ENCODE peak calls at places on chromosomes 7 and 10, in eight cellular contexts. M, G, S, X, T, N, B and C are unnamed samples.

GRCh38 chr10:103845983-103846382 is 9.4 kb downstream of the SH3PXD2A start:
- DNase-seq in M (no peak), G (no peak), S (no peak), X (no peak), T (peak), N (no peak), B (no peak), C (no peak)

GRCh38 chr10:58107506-58107905 is 160.2 kb downstream of the IPMK start:
- DNase-seq in M (peak), G (no peak), S (peak), X (no peak), T (no peak), N (peak), B (no peak), C (no peak)

GRCh38 chr7:64102656-64103400 is 57.6 kb downstream of the ZNF727 start:
- DNase-seq in M (no peak), G (peak), S (no peak), X (no peak), T (no peak), N (no peak), B (no peak), C (no peak)

GRCh38 chr10:89351402-89352038 is 23.7 kb downstream of the IFIT3 start:
- DNase-seq in M (peak), G (no peak), S (peak), X (no peak), T (no peak), N (peak), B (no peak), C (no peak)

GRCh38 chr7:108143658-108144420 is 13.7 kb upstream of the LAMB4 start:
- DNase-seq in M (no peak), G (no peak), S (no peak), X (no peak), T (no peak), N (no peak), B (no peak), C (no peak)

GRCh38 chr10:78520737-78521430 is 487.2 kb downstream of the RPS24 start:
- DNase-seq in M (peak), G (no peak), S (peak), X (no peak), T (no peak), N (peak), B (no peak), C (peak)

GRCh38 chr10:106106114-106106513 is 1058.4 kb downstream of the SORCS1 start:
- DNase-seq in M (no peak), G (no peak), S (peak), X (no peak), T (no peak), N (no peak), B (no peak), C (no peak)

GRCh38 chr7:75608451-75609122 is 116.5 kb downstream of the SPDYE5 start:
- DNase-seq in M (no peak), G (no peak), S (no peak), X (no peak), T (no peak), N (peak), B (no peak), C (no peak)

GRCh38 chr10:124744047-124744687 is at the start of gene FAM53B:
- DNase-seq in M (peak), G (no peak), S (peak), X (peak), T (peak), N (peak), B (no peak), C (peak)

GRCh38 chr7:157751351-157751750 is 414.5 kb downstream of the DNAJB6 start:
- DNase-seq in M (no peak), G (peak), S (no peak), X (no peak), T (no peak), N (no peak), B (no peak), C (peak)

GRCh38 chr7:105705427-105705826 is 124.1 kb upstream of the EFCAB10 start:
- DNase-seq in M (no peak), G (no peak), S (no peak), X (no peak), T (no peak), N (no peak), B (no peak), C (no peak)

GRCh38 chr10:67809107-67809506 is 28.9 kb downstream of the DNAJC12 start:
- DNase-seq in M (no peak), G (no peak), S (no peak), X (no peak), T (no peak), N (no peak), B (no peak), C (no peak)

GRCh38 chr7:73999664-74000420 is 28.1 kb upstream of the ELN start:
- DNase-seq in M (peak), G (no peak), S (no peak), X (no peak), T (no peak), N (peak), B (peak), C (no peak)

GRCh38 chr7:20778063-20778721 is 8.5 kb downstream of the SP8 start:
- DNase-seq in M (no peak), G (no peak), S (peak), X (no peak), T (no peak), N (no peak), B (no peak), C (no peak)

GRCh38 chr10:44961931-44962750 is 2.5 kb downstream of the RASSF4 start:
- DNase-seq in M (no peak), G (no peak), S (no peak), X (no peak), T (peak), N (no peak), B (no peak), C (no peak)

GRCh38 chr10:22159180-22159579 is 58.6 kb downstream of the EBLN1 start:
- DNase-seq in M (no peak), G (no peak), S (no peak), X (no peak), T (no peak), N (no peak), B (no peak), C (no peak)

GRCh38 chr10:74040200-74041126 is 42.5 kb downstream of the VCL start:
- DNase-seq in M (no peak), G (no peak), S (no peak), X (no peak), T (no peak), N (no peak), B (no peak), C (no peak)

GRCh38 chr7:137642467-137642866 is 204.3 kb downstream of the DGKI start:
- DNase-seq in M (peak), G (no peak), S (peak), X (no peak), T (no peak), N (peak), B (no peak), C (no peak)

GRCh38 chr10:91137822-91138221 is 82.6 kb upstream of the PCGF5 start:
- DNase-seq in M (no peak), G (no peak), S (no peak), X (no peak), T (no peak), N (no peak), B (no peak), C (no peak)

GRCh38 chr7:23184709-23185354 is 3.0 kb downstream of the NUP42 start:
- DNase-seq in M (peak), G (no peak), S (peak), X (peak), T (no peak), N (peak), B (no peak), C (peak)

GRCh38 chr10:123309740-123310139 is 155.5 kb downstream of the BUB3 start:
- DNase-seq in M (no peak), G (no peak), S (peak), X (no peak), T (no peak), N (peak), B (no peak), C (no peak)

GRCh38 chr7:14177876-14178275 is 188.4 kb upstream of the ETV1 start:
- DNase-seq in M (no peak), G (no peak), S (no peak), X (no peak), T (no peak), N (no peak), B (no peak), C (no peak)

GRCh38 chr10:132911712-132912097 is 30.7 kb downstream of the CFAP46 start:
- DNase-seq in M (no peak), G (peak), S (no peak), X (no peak), T (peak), N (no peak), B (no peak), C (no peak)

GRCh38 chr7:130912086-130912909 is 178.3 kb upstream of the KLF14 start:
- DNase-seq in M (peak), G (no peak), S (peak), X (no peak), T (no peak), N (peak), B (no peak), C (no peak)

GRCh38 chr7:40808409-40808942 is 673.7 kb downstream of the SUGCT start:
- DNase-seq in M (peak), G (no peak), S (peak), X (no peak), T (no peak), N (peak), B (no peak), C (no peak)

GRCh38 chr10:72308320-72308987 is 34.7 kb downstream of the DDIT4 start:
- DNase-seq in M (peak), G (no peak), S (peak), X (no peak), T (no peak), N (peak), B (no peak), C (no peak)

GRCh38 chr7:115679976-115680375 is 350.6 kb downstream of the TFEC start:
- DNase-seq in M (peak), G (no peak), S (peak), X (no peak), T (no peak), N (peak), B (no peak), C (no peak)

GRCh38 chr10:13221572-13221971 is 12.6 kb downstream of the UCMA start:
- DNase-seq in M (no peak), G (no peak), S (peak), X (no peak), T (no peak), N (no peak), B (no peak), C (no peak)